ENCODE peak calls at places on chromosomes 13 and 19, in eight cellular contexts. D is upper lobe of right lung, X is WTC11, I is lung, B is NB4, A is adrenal gland, E is PC-3, N is endothelial cell. L is an unnamed sample.
A peak's percentile ranks its signal among the peaks of the same experiment; 100 is the strongest.

GRCh38 chr13:45219938-45220375 is 19.1 kb upstream of the KCTD4 start:
- DNase-seq in N (no peak), A (no peak), X (no peak), E (peak; percentile 93), D (no peak), I (no peak), B (peak; percentile 55), L (peak; percentile 87)

GRCh38 chr13:26042781-26043180 is 9.0 kb downstream of the SHISA2 start:
- DNase-seq in B (no peak), N (no peak), X (no peak), E (no peak), D (no peak), I (no peak), A (no peak), L (no peak)

GRCh38 chr13:70604448-70604847 is 496.2 kb upstream of the KLHL1 start:
- DNase-seq in B (no peak), N (no peak), E (no peak), D (no peak), A (no peak), I (no peak), X (no peak), L (no peak)

GRCh38 chr19:7605490-7606222 is 10.0 kb downstream of the CAMSAP3 start:
- DNase-seq in N (no peak), I (no peak), E (peak; percentile 71), A (no peak), X (peak; percentile 89), B (peak; percentile 82), D (no peak), L (peak; percentile 30)

GRCh38 chr19:38210458-38210987 is 13.5 kb downstream of the DPF1 start:
- DNase-seq in I (no peak), X (peak; percentile 93), E (no peak), N (peak; percentile 61), B (no peak), D (no peak), A (no peak), L (peak; percentile 42)

GRCh38 chr19:18975011-18975410 is 34.0 kb upstream of the HOMER3 start:
- DNase-seq in A (no peak), D (no peak), B (peak; percentile 79), X (no peak), E (peak; percentile 42), I (no peak), N (no peak), L (no peak)

GRCh38 chr19:18294467-18294864 is 13.0 kb upstream of the JUND start:
- DNase-seq in E (peak; percentile 61), A (no peak), I (no peak), D (no peak), B (no peak), N (no peak), X (peak; percentile 48), L (no peak)

GRCh38 chr19:13172335-13173128 is 22.3 kb downstream of the IER2 start:
- DNase-seq in A (peak; percentile 92), E (peak; percentile 98), D (peak; percentile 88), I (peak; percentile 88), B (peak; percentile 33), X (no peak), N (no peak), L (peak; percentile 82)

GRCh38 chr13:79710376-79710775 is 229.4 kb downstream of the NDFIP2 start:
- DNase-seq in E (no peak), D (no peak), N (no peak), A (no peak), X (no peak), B (no peak), I (no peak), L (peak; percentile 65)

GRCh38 chr13:92622905-92623304 is 603.7 kb upstream of the GPC6 start:
- DNase-seq in I (no peak), N (no peak), E (no peak), B (no peak), X (no peak), A (no peak), D (no peak), L (no peak)

GRCh38 chr13:30865131-30866009 is 40.7 kb upstream of the MEDAG start:
- DNase-seq in D (peak; percentile 80), X (peak; percentile 72), N (peak; percentile 65), E (peak; percentile 75), B (peak; percentile 83), A (peak; percentile 85), I (peak; percentile 69), L (peak; percentile 96)

GRCh38 chr13:90868321-90868920 is 479.1 kb upstream of the MIR17HG start:
- DNase-seq in I (no peak), N (peak; percentile 17), E (peak; percentile 49), D (no peak), B (peak; percentile 37), X (no peak), A (no peak), L (peak; percentile 45)

GRCh38 chr19:8120636-8121480 is 28.5 kb downstream of the FBN3 start:
- DNase-seq in A (no peak), N (no peak), D (no peak), I (no peak), E (no peak), X (peak; percentile 42), B (no peak), L (no peak)

GRCh38 chr19:14497347-14497921 is 1.5 kb upstream of the GIPC1 start:
- DNase-seq in E (peak; percentile 50), X (no peak), D (peak; percentile 71), N (no peak), B (no peak), I (no peak), A (no peak), L (no peak)

GRCh38 chr13:42247883-42248282 is 24.1 kb upstream of the AKAP11 start:
- DNase-seq in B (no peak), I (no peak), A (no peak), X (no peak), N (no peak), E (peak; percentile 34), D (no peak), L (no peak)

GRCh38 chr19:12872941-12873890 is 8.0 kb downstream of the DNASE2 start:
- DNase-seq in A (peak; percentile 97), N (no peak), X (peak; percentile 89), I (peak; percentile 90), E (peak; percentile 91), D (peak; percentile 82), B (peak; percentile 49), L (peak; percentile 84)

GRCh38 chr19:42512743-42513304 is 15.5 kb downstream of the CEACAM1 start:
- DNase-seq in B (no peak), N (no peak), I (no peak), E (no peak), D (no peak), X (peak; percentile 29), A (no peak), L (no peak)

GRCh38 chr19:15538774-15539173 is 30.4 kb downstream of the CYP4F22 start:
- DNase-seq in D (no peak), A (no peak), B (peak; percentile 42), N (no peak), X (no peak), E (peak; percentile 30), I (no peak), L (no peak)

GRCh38 chr19:17285415-17286135 is 3.9 kb downstream of the ANKLE1 start:
- DNase-seq in A (no peak), X (no peak), E (no peak), N (no peak), I (no peak), D (no peak), B (no peak), L (no peak)
- TF ChIP-seq CTCF in A (no peak), X (no peak), E (no peak), N (no peak), I (no peak), D (no peak), B (no peak), L (no peak)

DNA sequence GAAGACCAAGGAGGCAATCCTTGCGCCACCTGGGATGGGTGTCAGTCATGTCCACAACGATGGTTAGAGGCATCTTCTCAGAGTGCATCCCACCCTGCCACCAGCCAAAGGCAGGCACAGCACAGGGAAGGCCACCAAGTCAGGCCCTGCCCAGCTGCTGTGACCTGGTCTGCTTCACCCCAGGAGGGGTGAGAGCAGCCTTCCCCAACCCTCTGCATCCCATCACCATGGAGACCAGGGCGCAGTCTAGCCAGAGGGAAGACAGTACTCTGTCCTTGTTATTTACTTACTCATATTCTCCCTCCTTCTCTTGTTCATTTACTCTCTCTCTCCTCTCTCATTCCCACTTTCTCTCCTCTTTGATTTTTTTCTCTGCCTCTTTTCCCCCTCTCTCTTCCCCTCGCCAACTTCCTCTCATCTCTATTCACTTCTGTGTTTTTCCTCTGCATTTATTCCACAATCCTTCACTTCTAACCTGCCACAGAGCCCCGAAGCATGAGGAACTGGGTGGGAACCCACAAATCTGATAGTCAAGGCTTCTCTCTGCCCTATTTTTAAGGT is 749.4 kb downstream of the UQCRFS1 start:
- DNase-seq in X (no peak), I (no peak), E (no peak), B (no peak), A (no peak), N (no peak), D (no peak), L (no peak)
- TF ChIP-seq CTCF in X (no peak), I (no peak), E (no peak), B (no peak), A (no peak), N (no peak), D (no peak), L (no peak)

DNA sequence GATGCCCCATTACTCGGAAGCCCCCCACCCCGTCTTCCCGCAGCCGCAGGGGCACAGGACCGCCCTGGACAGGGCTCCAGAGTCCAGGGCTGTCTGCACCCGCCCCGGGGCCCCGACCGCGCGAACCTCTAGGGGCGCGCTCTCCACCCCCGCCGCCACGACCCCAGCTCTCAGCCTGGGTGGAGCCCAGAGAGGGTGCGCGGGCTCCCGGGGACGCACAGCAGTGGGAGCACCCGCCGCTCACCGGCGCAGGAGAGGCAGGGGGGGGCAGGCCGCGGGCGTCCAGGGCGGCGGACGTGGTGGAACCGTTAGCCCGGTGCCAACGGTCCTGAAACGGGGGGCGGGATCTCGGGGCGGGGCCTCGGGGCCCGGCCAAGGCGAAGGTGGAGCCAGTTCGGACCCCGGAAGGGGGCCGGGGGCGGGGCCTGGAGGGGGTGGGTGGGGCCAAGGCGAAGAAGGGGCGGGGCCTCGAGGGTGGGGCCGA is at the start of gene ATP8B3:
- DNase-seq in E (no peak), B (no peak), A (no peak), I (no peak), N (no peak), X (no peak), D (no peak), L (no peak)
- TF ChIP-seq CTCF in E (peak; percentile 32), B (no peak), A (peak; percentile 27), I (no peak), N (no peak), X (no peak), D (peak; percentile 17), L (no peak)

DNA sequence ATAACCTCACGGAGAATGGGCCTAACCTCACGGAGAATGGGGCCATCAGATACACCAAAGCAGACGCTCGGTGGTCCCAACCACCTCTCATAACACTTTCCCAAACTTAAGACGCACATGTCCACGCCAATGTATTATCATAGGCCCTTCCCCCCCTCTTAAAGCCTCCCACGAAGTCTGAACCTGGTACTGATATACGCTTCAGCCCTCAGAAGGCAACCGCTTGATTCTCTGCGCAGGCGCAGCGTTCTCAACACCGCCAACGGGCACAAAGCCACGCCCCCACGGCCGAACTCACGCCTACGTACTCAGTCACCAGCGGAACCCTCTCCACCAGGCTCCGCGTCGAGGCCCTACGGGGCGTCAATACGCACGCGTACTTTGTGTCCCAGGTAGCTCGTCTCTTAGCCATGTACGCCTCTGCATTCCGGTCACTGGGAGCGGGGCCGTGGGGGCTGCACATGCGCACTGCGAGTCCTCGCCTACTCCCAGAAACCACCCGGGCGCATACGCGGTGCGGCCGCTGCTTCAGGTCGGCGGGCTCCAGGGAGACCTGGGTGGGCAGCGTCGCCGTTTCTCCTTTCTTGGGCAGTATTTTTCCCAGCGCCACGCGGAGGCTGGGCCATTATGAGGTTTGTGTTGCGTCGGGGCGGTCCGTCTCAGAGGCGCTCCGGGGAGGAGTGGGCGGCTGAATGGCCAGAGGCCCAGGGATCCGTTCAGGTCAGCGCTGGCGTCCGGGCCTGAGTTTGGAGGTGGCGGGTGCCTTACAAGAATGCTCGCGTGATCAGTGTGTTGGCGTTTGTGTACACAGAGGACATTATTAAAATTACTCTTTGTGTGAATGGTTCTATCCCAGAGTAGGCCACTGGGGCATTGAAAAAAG is 25.3 kb downstream of the ZNF582 start:
- DNase-seq in D (peak; percentile 95), X (peak; percentile 95), E (no peak), B (peak; percentile 96), A (peak; percentile 94), I (peak; percentile 92), N (peak; percentile 91), L (peak; percentile 97)
- TF ChIP-seq CTCF in D (no peak), X (no peak), E (no peak), B (no peak), A (no peak), I (no peak), N (no peak), L (no peak)